ENCODE peak calls at places on chromosomes 4 and X, in seven cellular contexts. B is IMR-90, Q is H1, R is H9, M is mesendoderm, O is mesenchymal stem cell, I is neuronal stem cell. Y is an unnamed sample.

GRCh38 chrX:41589634-41590270 is 99.0 kb upstream of the GPR34 start:
- DNase-seq in B (peak; percentile 28), Q (no peak), R (no peak), M (no peak), O (peak; percentile 41), I (no peak), Y (no peak)

GRCh38 chrX:50723006-50723405 is 91.0 kb downstream of the SHROOM4 start:
- DNase-seq in B (no peak), Q (no peak), R (no peak), M (no peak), O (no peak), I (no peak), Y (peak; percentile 48)

GRCh38 chrX:147405764-147406163 is 506.0 kb upstream of the FMR1 start:
- DNase-seq in B (no peak), Q (no peak), R (peak; percentile 23), M (no peak), O (no peak), I (no peak), Y (no peak)

GRCh38 chr4:48557478-48557877 is 67.4 kb downstream of the ZAR1 start:
- DNase-seq in B (no peak), Q (no peak), R (peak; percentile 32), M (peak; percentile 65), O (no peak), I (no peak), Y (peak; percentile 30)

GRCh38 chrX:112078606-112079005 is 4.0 kb downstream of the TRPC5 start:
- DNase-seq in B (peak; percentile 53), Q (no peak), R (no peak), M (no peak), O (peak; percentile 49), I (no peak), Y (no peak)

GRCh38 chr4:119189638-119190037 is 22.9 kb upstream of the USP53 start:
- DNase-seq in B (no peak), Q (no peak), R (no peak), M (no peak), O (no peak), I (no peak), Y (peak; percentile 83)

GRCh38 chrX:48761674-48762471 is at the start of gene GLOD5:
- DNase-seq in B (no peak), Q (peak; percentile 31), R (peak; percentile 85), M (peak; percentile 75), O (peak; percentile 5), I (no peak), Y (peak; percentile 58)

GRCh38 chrX:11557120-11557519 is 108.6 kb downstream of the ARHGAP6 start:
- DNase-seq in B (peak; percentile 72), Q (no peak), R (no peak), M (no peak), O (peak; percentile 17), I (no peak), Y (peak; percentile 31)

GRCh38 chr4:127518022-127518421 is 114.7 kb upstream of the INTU start:
- DNase-seq in B (no peak), Q (no peak), R (no peak), M (no peak), O (no peak), I (no peak), Y (no peak)

GRCh38 chr4:177283167-177283566 is 26.5 kb upstream of the NEIL3 start:
- DNase-seq in B (peak; percentile 74), Q (no peak), R (no peak), M (no peak), O (peak; percentile 45), I (no peak), Y (no peak)

GRCh38 chr4:139651282-139652194 is 14.1 kb upstream of the MGST2 start:
- DNase-seq in B (peak; percentile 83), Q (no peak), R (peak; percentile 76), M (peak; percentile 84), O (peak; percentile 83), I (peak; percentile 85), Y (peak; percentile 88)

GRCh38 chrX:6228720-6229119 is at the start of gene NLGN4X:
- DNase-seq in B (no peak), Q (no peak), R (peak; percentile 70), M (peak; percentile 87), O (no peak), I (peak; percentile 11), Y (no peak)

GRCh38 chr4:96103086-96103485 is 263.2 kb downstream of the PDHA2 start:
- DNase-seq in B (no peak), Q (no peak), R (no peak), M (peak; percentile 78), O (peak; percentile 6), I (no peak), Y (peak; percentile 26)

GRCh38 chr4:144955104-144955503 is 142.9 kb downstream of the ANAPC10 start:
- DNase-seq in B (no peak), Q (no peak), R (no peak), M (no peak), O (no peak), I (no peak), Y (no peak)

GRCh38 chrX:150525061-150525919 is 43.1 kb upstream of the MTM1 start:
- DNase-seq in B (no peak), Q (no peak), R (no peak), M (no peak), O (no peak), I (no peak), Y (no peak)

GRCh38 chr4:73676881-73677323 is 56.7 kb upstream of the RASSF6 start:
- DNase-seq in B (peak; percentile 88), Q (no peak), R (no peak), M (no peak), O (peak; percentile 61), I (no peak), Y (no peak)

GRCh38 chr4:73676136-73676535 is 55.9 kb upstream of the RASSF6 start:
- DNase-seq in B (no peak), Q (no peak), R (no peak), M (no peak), O (no peak), I (no peak), Y (no peak)

GRCh38 chr4:73674451-73674919 is 54.2 kb upstream of the RASSF6 start:
- DNase-seq in B (peak; percentile 34), Q (no peak), R (no peak), M (no peak), O (peak; percentile 21), I (no peak), Y (no peak)

GRCh38 chr4:73675623-73676022 is 55.4 kb upstream of the RASSF6 start:
- DNase-seq in B (no peak), Q (no peak), R (no peak), M (no peak), O (no peak), I (no peak), Y (no peak)

DNA sequence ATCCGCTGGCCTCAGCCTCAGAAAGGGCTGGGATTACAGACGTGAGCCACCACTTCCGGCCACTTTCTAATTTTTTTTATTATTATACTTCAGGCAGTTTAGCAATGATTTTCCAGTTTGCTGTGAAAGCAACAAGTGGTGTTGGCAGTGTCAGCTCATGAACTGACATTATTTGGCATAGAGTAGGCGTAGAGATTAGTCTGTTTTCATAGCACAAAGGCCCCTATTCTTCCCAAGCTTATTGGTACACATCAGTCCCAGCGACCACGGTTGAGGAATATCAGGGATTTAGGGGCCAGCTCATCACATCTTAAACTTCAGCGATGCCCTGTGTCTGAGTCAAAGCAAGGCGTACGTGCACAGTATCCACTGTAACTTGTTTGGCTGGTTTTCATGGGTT is 53.0 kb upstream of the RASSF6 start:
- DNase-seq in B (no peak), Q (no peak), R (no peak), M (no peak), O (no peak), I (no peak), Y (no peak)
- H3K4ac ChIP-seq in B (no peak overlapping the region), Q (no peak overlapping the region), R (no peak overlapping the region), M (no peak overlapping the region), O (no peak overlapping the region), I (no peak overlapping the region), Y (no peak overlapping the region)

GRCh38 chr4:124943145-124943889 is 230.8 kb upstream of the ANKRD50 start:
- DNase-seq in B (no peak), Q (no peak), R (no peak), M (no peak), O (no peak), I (no peak), Y (peak; percentile 74)

GRCh38 chr4:124947622-124948265 is 235.2 kb upstream of the ANKRD50 start:
- DNase-seq in B (no peak), Q (no peak), R (no peak), M (no peak), O (no peak), I (no peak), Y (no peak)

GRCh38 chr4:124946696-124947095 is 234.2 kb upstream of the ANKRD50 start:
- DNase-seq in B (no peak), Q (no peak), R (no peak), M (no peak), O (no peak), I (no peak), Y (no peak)

GRCh38 chr4:124943938-124944337 is 231.4 kb upstream of the ANKRD50 start:
- DNase-seq in B (no peak), Q (peak; percentile 2), R (no peak), M (peak; percentile 48), O (no peak), I (no peak), Y (no peak)

GRCh38 chr4:124945422-124945821 is 232.9 kb upstream of the ANKRD50 start:
- DNase-seq in B (no peak), Q (no peak), R (no peak), M (no peak), O (no peak), I (no peak), Y (no peak)
- H2BK5ac ChIP-seq in B (no peak overlapping the region), Q (no peak overlapping the region), R (no peak overlapping the region), M (no peak overlapping the region), O (no peak overlapping the region), I (no peak overlapping the region), Y (no peak overlapping the region)

GRCh38 chrX:119272882-119273806 is 37.1 kb downstream of the PGRMC1 start:
- DNase-seq in B (peak; percentile 21), Q (peak; percentile 63), R (peak; percentile 89), M (peak; percentile 94), O (peak; percentile 17), I (peak; percentile 32), Y (peak; percentile 53)
- H2AK5ac ChIP-seq in B (no peak overlapping the region), Q (no peak overlapping the region), R (no peak overlapping the region), M (no peak overlapping the region), O (no peak overlapping the region), I (no peak overlapping the region), Y (no peak overlapping the region)

DNA sequence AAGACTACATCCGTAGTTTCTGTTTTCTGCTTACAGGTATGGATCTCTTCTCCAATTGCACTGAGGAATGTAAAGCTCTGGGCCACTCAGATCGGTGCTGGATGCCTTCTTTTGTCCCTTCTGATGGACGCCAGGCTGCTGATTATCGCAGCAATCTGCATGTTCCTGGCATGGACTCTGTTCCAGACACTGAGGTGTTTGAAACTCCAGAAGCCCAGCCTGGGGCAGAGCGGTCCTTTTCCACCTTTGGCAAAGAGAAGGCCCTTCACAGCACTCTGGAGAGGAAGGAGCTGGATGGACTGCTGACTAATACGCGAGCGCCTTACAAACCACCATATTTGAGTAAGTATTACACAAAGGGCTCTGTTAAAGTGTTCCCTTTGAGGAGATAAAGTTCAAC is 13.8 kb downstream of the PCDH10 start:
- DNase-seq in B (no peak), Q (no peak), R (no peak), M (peak; percentile 18), O (no peak), I (no peak), Y (no peak)
- H3K4ac ChIP-seq in B (no peak overlapping the region), Q (no peak overlapping the region), R (no peak overlapping the region), M (no peak overlapping the region), O (no peak overlapping the region), I (no peak overlapping the region), Y (no peak overlapping the region)

DNA sequence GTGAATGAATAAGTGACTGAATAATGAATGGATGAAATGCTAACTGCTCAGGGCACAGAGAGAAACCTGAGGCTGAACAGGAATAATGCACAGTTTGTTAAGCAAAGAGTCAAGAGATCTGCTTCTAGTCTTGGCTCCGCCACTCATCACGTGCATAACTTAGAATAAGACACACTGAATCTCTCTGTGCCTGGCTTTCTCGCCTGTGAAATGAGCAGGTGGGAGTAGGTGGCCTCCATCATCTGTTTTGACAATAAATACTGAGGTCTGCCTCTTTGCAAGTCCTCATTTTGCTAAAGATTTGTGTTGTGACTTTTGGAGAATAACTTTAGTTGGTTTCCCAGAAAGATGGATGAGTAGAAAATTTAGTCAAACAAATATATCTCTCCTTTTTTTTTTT is 318.0 kb downstream of the FBXW7 start:
- DNase-seq in B (no peak), Q (no peak), R (no peak), M (no peak), O (no peak), I (no peak), Y (no peak)
- H2BK5ac ChIP-seq in B (no peak overlapping the region), Q (no peak overlapping the region), R (no peak overlapping the region), M (no peak overlapping the region), O (no peak overlapping the region), I (no peak overlapping the region), Y (no peak overlapping the region)

Y was measured in trophoblast cell.